ENCODE peak calls at places on chromosomes 11 and 22, in six cellular contexts. G is neural crest cell, Q is mammary epithelial cell, C is HL-60, N is body of pancreas, W is brain microvascular endothelial cell. K is an unnamed sample.

GRCh38 chr22:24744638-24745037 is 29.9 kb downstream of the PIWIL3 start:
- DNase-seq in N (no peak), G (no peak), W (no peak), Q (no peak), C (no peak), K (no peak)

GRCh38 chr22:26431151-26431995 is 2.3 kb downstream of the ASPHD2 start:
- DNase-seq in G (no peak), W (no peak), N (no peak), C (no peak), Q (no peak), K (no peak)

GRCh38 chr22:46614070-46614931 is 5.9 kb upstream of the GRAMD4 start:
- DNase-seq in N (no peak), C (no peak), W (no peak), Q (no peak), G (no peak), K (no peak)

GRCh38 chr11:26901162-26901561 is 92.8 kb upstream of the FIBIN start:
- DNase-seq in C (no peak), Q (no peak), N (no peak), G (no peak), W (no peak), K (no peak)

GRCh38 chr11:26996056-26996455 is 2.1 kb downstream of the FIBIN start:
- DNase-seq in G (no peak), W (no peak), C (no peak), N (no peak), Q (no peak), K (no peak)

GRCh38 chr11:62850911-62851806 is 11.8 kb upstream of the WDR74 start:
- DNase-seq in C (peak), N (no peak), Q (no peak), G (no peak), W (no peak), K (no peak)

GRCh38 chr11:33039274-33040126 is at the start of gene TCP11L1:
- DNase-seq in W (peak), C (peak), G (peak), N (peak), Q (peak), K (peak)

GRCh38 chr11:35584321-35584720 is 33.9 kb upstream of the FJX1 start:
- DNase-seq in W (peak), Q (peak), G (no peak), C (no peak), N (no peak), K (no peak)

GRCh38 chr11:133825156-133825555 is 20.2 kb downstream of the SPATA19 start:
- DNase-seq in W (no peak), G (no peak), N (no peak), C (no peak), Q (no peak), K (no peak)

GRCh38 chr11:50412832-50413231 is 380.2 kb downstream of the OR4C45 start:
- DNase-seq in W (no peak), C (no peak), G (no peak), N (no peak), Q (no peak), K (no peak)

GRCh38 chr11:99244613-99245012 is 223.9 kb downstream of the CNTN5 start:
- DNase-seq in C (no peak), N (no peak), G (no peak), Q (no peak), W (peak), K (no peak)

GRCh38 chr11:66492161-66492865 is 12.1 kb downstream of the DPP3 start:
- DNase-seq in N (no peak), C (no peak), Q (no peak), W (no peak), G (no peak), K (no peak)

GRCh38 chr11:22920939-22921565 is 60.8 kb upstream of the CCDC179 start:
- DNase-seq in N (peak), G (peak), W (peak), Q (peak), C (no peak), K (no peak)

GRCh38 chr11:6604081-6604626 is 580 bp downstream of the ILK start:
- DNase-seq in G (no peak), Q (peak), N (peak), C (no peak), W (peak), K (peak)

GRCh38 chr11:84290647-84291046 is 1004.5 kb upstream of the CCDC90B start:
- DNase-seq in C (no peak), Q (no peak), W (no peak), G (no peak), N (no peak), K (no peak)

GRCh38 chr11:95435192-95435591 is 204.2 kb upstream of the SESN3 start:
- DNase-seq in G (no peak), W (no peak), N (no peak), C (no peak), Q (no peak), K (no peak)

GRCh38 chr11:134905513-134905912 is 493.5 kb upstream of the B3GAT1 start:
- DNase-seq in G (no peak), Q (no peak), C (no peak), N (no peak), W (no peak), K (no peak)

GRCh38 chr11:73395297-73396208 is 19.4 kb downstream of the RELT start:
- DNase-seq in G (no peak), C (no peak), W (no peak), N (no peak), Q (no peak), K (no peak)

GRCh38 chr11:57812634-57813033 is 51.0 kb downstream of the CTNND1 start:
- DNase-seq in W (no peak), N (no peak), C (no peak), G (no peak), Q (no peak), K (no peak)

GRCh38 chr11:8265681-8266241 is 2.1 kb upstream of the LMO1 start:
- DNase-seq in Q (no peak), C (no peak), W (no peak), G (no peak), N (no peak), K (no peak)

DNA sequence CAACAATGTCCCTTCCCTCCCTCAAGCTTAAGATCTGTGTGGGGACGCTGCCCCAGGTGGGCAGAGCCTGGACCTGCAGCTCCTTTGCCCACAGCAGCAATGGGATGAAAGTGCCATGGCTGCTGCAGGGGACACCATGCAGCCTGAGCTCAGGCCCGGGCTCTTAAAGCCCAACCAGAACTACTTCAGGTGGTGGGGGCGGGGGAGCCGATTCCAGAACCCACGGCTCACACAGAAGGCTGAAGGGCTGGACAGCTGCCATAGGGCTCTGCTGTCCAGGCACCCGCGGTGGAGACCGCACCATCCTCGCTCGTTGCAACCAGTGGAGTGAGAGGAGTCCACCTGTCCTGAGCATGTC is 12.5 kb downstream of the CHID1 start:
- DNase-seq in Q (no peak), N (no peak), C (no peak), G (no peak), W (no peak), K (peak)
- TF ChIP-seq CTCF in Q (peak), N (peak), C (peak), G (peak), W (peak), K (peak)

DNA sequence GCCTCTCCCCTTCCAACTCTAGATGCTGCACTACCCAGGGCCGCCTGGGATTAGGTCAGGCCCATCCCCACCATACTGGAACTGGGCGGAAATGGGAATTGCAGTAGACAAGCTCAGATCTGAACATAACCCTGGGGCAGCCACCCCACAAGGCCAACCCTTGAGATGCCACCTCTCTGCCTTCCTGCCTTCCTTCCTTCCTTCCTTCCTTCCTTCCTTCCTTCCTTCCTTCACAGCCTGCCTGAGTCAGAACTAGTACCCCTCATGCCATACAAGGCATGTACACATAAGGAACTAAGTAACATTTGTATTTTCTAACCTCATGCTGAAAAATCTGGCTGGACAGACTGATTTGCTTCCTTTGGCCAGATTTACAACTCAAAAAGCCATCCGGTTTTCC is 28.0 kb downstream of the SHISAL1 start:
- DNase-seq in G (no peak), Q (no peak), N (no peak), W (no peak), C (no peak), K (no peak)
- TF ChIP-seq CTCF in G (no peak), Q (no peak), N (no peak), W (no peak), C (no peak), K (no peak)

DNA sequence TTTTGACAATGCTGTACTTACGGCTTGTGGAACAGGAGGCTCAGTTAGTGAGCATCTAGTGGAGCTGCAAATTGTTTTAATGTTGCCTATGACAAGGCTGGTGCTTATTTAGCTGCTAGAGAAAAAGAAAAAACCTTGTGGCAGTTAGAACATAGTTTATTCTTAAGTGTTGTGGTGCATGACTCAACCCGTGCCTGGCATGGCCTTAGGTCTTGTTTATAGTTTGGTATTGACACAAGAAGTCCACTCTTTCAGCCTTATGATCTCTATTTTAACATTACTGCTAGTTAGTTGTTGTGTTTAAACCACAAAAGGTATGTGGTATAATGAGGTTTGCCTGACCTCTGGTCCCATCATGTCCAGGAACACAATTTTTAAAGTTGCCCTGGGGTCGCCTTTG is 744.6 kb downstream of the FAM181B start:
- DNase-seq in W (peak), G (no peak), Q (peak), N (no peak), C (no peak), K (no peak)
- TF ChIP-seq CTCF in W (no peak), G (no peak), Q (no peak), N (no peak), C (no peak), K (no peak)

GRCh38 chr22:36175892-36176291 is 15.3 kb upstream of the APOL3 start:
- DNase-seq in N (no peak), Q (no peak), W (no peak), C (no peak), G (no peak), K (no peak)
- TF ChIP-seq CTCF in N (no peak), Q (no peak), W (no peak), C (no peak), G (peak), K (no peak)

DNA sequence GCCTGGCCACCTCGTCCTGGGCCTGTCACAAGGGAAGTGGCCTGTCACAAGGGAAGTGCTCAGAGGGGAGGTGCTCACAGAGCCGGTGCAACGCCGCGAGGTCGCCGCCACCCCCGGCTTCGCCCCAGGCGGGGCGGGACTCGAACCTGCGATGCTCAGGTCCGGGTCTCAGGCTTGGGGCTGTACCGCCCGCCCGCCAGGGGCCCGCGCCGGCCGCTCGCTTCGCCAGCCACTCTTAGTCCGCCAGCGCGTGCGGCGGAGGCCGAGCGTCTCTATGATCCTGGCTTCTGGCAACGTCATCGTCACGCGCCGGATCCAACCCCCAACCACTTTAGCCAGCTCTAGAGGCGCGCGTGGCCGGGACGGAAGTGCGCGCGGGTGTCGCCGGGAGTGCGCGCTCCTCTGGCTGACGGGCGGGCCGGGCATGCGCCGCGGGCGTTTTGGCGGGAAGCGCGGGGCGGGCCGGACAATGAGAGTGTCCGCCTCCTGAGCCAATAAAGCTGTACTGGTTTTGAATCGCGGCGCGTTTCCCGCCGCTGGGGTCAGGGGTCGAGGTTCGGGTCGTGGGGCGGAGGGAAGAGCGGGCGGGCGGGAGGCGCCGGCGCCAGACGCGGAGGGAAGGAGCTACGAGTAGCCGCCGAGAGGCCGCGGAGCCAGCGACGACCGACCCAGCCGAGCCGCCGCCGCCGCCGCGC is at the start of gene TRMT2A:
- DNase-seq in N (peak), C (peak), W (peak), G (peak), Q (peak), K (peak)
- TF ChIP-seq CTCF in N (peak), C (no peak), W (no peak), G (peak), Q (no peak), K (no peak)

GRCh38 chr11:72353861-72354260 is 80.5 kb downstream of the CLPB start:
- DNase-seq in G (no peak), N (peak), C (no peak), Q (no peak), W (no peak), K (no peak)
- TF ChIP-seq CTCF in G (peak), N (no peak), C (no peak), Q (peak), W (peak), K (no peak)

DNA sequence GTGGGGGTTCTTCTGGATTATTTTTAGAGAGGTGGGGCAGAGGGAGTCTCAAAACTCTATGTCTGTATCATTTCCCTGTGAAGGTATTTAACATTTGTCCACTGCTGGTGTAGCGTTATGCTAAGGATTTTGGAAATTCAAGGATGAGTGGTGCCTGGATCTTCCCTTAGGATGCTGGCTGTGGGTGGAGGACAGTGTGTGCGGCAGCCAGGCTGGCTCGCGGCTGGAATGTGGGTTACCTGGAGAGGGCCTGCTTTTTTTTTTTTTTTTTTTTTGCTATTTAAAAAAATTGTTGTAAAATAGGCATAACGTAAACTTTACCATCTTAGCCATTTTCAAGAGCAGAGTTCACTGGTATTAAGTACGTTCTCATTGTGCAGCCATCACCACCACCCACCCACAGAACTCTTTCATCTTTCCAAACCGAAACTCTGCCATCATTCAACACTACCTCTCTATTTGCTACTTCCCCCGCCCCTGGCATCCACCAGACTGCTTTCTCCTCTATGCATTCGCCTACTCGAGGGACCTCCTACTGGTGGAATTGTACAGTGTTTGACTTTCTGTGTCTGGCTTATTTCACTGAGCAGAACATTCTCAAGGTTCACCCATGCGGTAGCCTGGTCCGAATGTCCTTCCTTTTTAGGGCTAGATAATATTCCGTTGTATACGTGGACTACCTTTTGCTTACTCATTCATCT is 67.1 kb downstream of the PARVB start:
- DNase-seq in Q (no peak), W (peak), G (no peak), C (no peak), N (no peak), K (no peak)
- TF ChIP-seq CTCF in Q (no peak), W (peak), G (peak), C (no peak), N (no peak), K (peak)

DNA sequence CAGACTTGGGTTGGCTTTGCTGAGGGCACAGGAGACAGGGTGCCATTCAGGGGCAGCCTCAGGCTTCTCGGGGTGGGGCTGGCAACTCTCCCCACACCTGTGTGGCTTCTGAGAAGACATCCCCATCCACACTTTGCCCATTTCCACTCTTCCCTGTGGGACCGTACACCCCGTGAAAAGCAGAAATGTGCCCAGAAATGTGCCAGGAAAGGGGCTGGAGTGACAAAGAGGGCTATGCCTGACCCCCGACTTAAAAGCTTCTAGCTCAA is 50.6 kb downstream of the SGSM3 start:
- DNase-seq in Q (no peak), C (no peak), W (no peak), G (no peak), N (no peak), K (no peak)
- TF ChIP-seq CTCF in Q (no peak), C (no peak), W (no peak), G (no peak), N (no peak), K (no peak)

GRCh38 chr11:109794501-109794900 is 298.7 kb upstream of the ZC3H12C start:
- DNase-seq in N (no peak), C (no peak), G (no peak), Q (no peak), W (no peak), K (no peak)
- TF ChIP-seq CTCF in N (no peak), C (no peak), G (no peak), Q (no peak), W (no peak), K (no peak)